ENCODE peak calls at places on chromosomes 4 and X, in four cellular contexts. G, D, O and K are unnamed samples.
A peak's percentile ranks its signal among the peaks of the same experiment; 100 is the strongest.

GRCh38 chrX:66676413-66676812 is 37.5 kb upstream of the EDA2R start:
- DNase-seq in G (peak; percentile 78), D (no peak), O (peak; percentile 64), K (peak; percentile 11)

GRCh38 chr4:1351854-1352633 is 5.0 kb downstream of the UVSSA start:
- DNase-seq in G (peak; percentile 64), D (peak; percentile 86), O (peak; percentile 81), K (peak; percentile 20)

GRCh38 chr4:184170996-184171395 is 46.7 kb downstream of the ENPP6 start:
- DNase-seq in G (peak; percentile 29), D (no peak), O (peak; percentile 34), K (no peak)

GRCh38 chrX:110394653-110395052 is 36.0 kb downstream of the RTL9 start:
- DNase-seq in G (peak; percentile 47), D (no peak), O (peak; percentile 76), K (no peak)

GRCh38 chr4:36187723-36188333 is 56.5 kb downstream of the ARAP2 start:
- DNase-seq in G (no peak), D (no peak), O (peak; percentile 42), K (no peak)

GRCh38 chr4:150242820-150243458 is 164.7 kb downstream of the DCLK2 start:
- DNase-seq in G (peak; percentile 43), D (no peak), O (peak; percentile 49), K (no peak)

GRCh38 chr4:107893171-107894137 is 37.9 kb upstream of the CYP2U1 start:
- DNase-seq in G (peak; percentile 34), D (no peak), O (peak; percentile 68), K (no peak)

GRCh38 chrX:155417769-155418168 is 35.9 kb downstream of the F8A2 start:
- DNase-seq in G (no peak), D (no peak), O (no peak), K (no peak)

GRCh38 chr4:90152024-90152423 is 24.8 kb downstream of the CCSER1 start:
- DNase-seq in G (no peak), D (no peak), O (no peak), K (no peak)

GRCh38 chr4:146269228-146269653 is 54.9 kb downstream of the REELD1 start:
- DNase-seq in G (no peak), D (no peak), O (no peak), K (no peak)

GRCh38 chrX:27086221-27086620 is 376.9 kb downstream of the PPP4R3C start:
- DNase-seq in G (no peak), D (no peak), O (no peak), K (no peak)

GRCh38 chr4:1043658-1044468 is 32.4 kb downstream of the FGFRL1 start:
- DNase-seq in G (peak; percentile 99), D (no peak), O (peak; percentile 100), K (peak; percentile 94)

GRCh38 chr4:37516057-37516775 is 170.0 kb downstream of the RELL1 start:
- DNase-seq in G (peak; percentile 4), D (no peak), O (no peak), K (no peak)

GRCh38 chr4:105683038-105683437 is 25.5 kb downstream of the INTS12 start:
- DNase-seq in G (no peak), D (peak; percentile 91), O (no peak), K (peak; percentile 4)

GRCh38 chr4:118973295-118973694 is 84.6 kb downstream of the SYNPO2 start:
- DNase-seq in G (no peak), D (no peak), O (no peak), K (no peak)